ENCODE peak calls at places on chromosomes 13 and 19, in five cellular contexts. N is frontal cortex; G is RKO; R is stimulated activated CD4-positive, alpha-beta T cell treated with anti-CD3 and anti-CD28 coated beads, Interleukin-1b, Interleukin-23, amount 100 ng/mL, for 1 hour; S is pancreas. W is an unnamed sample.

GRCh38 chr13:113950451-113951245 is 23.2 kb downstream of the C13orf46 start:
- DNase-seq in R (no peak), S (peak), G (no peak), N (no peak), W (no peak)

GRCh38 chr13:70457474-70457873 is 349.2 kb upstream of the KLHL1 start:
- DNase-seq in G (no peak), N (no peak), R (no peak), S (no peak), W (no peak)

GRCh38 chr13:21148557-21149258 is 27.6 kb downstream of the SKA3 start:
- DNase-seq in S (no peak), G (no peak), N (no peak), R (no peak), W (no peak)

GRCh38 chr19:32246032-32246431 is 99.4 kb upstream of the ZNF507 start:
- DNase-seq in R (no peak), N (no peak), G (no peak), S (no peak), W (no peak)

GRCh38 chr13:60590775-60591174 is 193.8 kb downstream of the TDRD3 start:
- DNase-seq in R (no peak), N (no peak), S (no peak), G (no peak), W (no peak)

GRCh38 chr19:32317045-32317444 is 28.4 kb upstream of the ZNF507 start:
- DNase-seq in R (no peak), G (no peak), S (no peak), N (no peak), W (no peak)

GRCh38 chr19:17202249-17202648 is 12.9 kb upstream of the USE1 start:
- DNase-seq in R (no peak), S (no peak), G (no peak), N (no peak), W (no peak)

GRCh38 chr13:41458939-41459753 is 1.8 kb downstream of the RGCC start:
- DNase-seq in R (peak), N (peak), S (no peak), G (no peak), W (peak)

GRCh38 chr13:114049026-114049425 is 75.2 kb upstream of the C13orf46 start:
- DNase-seq in R (peak), G (no peak), S (no peak), N (no peak), W (peak)

GRCh38 chr19:34241513-34242337 is 12.6 kb upstream of the GARRE1 start:
- DNase-seq in S (peak), N (no peak), R (no peak), G (no peak), W (peak)

GRCh38 chr19:45071969-45072790 is 4.1 kb downstream of the ZNF296 start:
- DNase-seq in N (no peak), R (no peak), G (no peak), S (no peak), W (no peak)

GRCh38 chr19:53868892-53869804 is 1.5 kb downstream of the MYADM start:
- DNase-seq in S (peak), R (peak), N (peak), G (peak), W (peak)

GRCh38 chr13:23867027-23867491 is 22.1 kb downstream of the MIPEP start:
- DNase-seq in S (no peak), G (no peak), N (no peak), R (no peak), W (no peak)

GRCh38 chr13:24727731-24728601 is 36.0 kb upstream of the RNF17 start:
- DNase-seq in N (peak), S (no peak), R (peak), G (peak), W (peak)

W was measured in germinal center.